ENCODE peak calls at places on chromosomes 7 and 10, in four cellular contexts. J is cardiac muscle cell, A is caudate nucleus, B is lower lobe of right lung. I is an unnamed sample.

GRCh38 chr7:99623702-99624447 is 7.1 kb downstream of the ZSCAN25 start:
- DNase-seq in B (no peak), A (no peak), J (no peak), I (no peak)

GRCh38 chr10:99619090-99619800 is 994 bp downstream of the SLC25A28 start:
- DNase-seq in A (no peak), J (no peak), B (no peak), I (no peak)

GRCh38 chr7:1897076-1897860 is 227.2 kb downstream of the ELFN1 start:
- DNase-seq in B (peak), A (no peak), J (no peak), I (no peak)

GRCh38 chr10:16690417-16690816 is 126.8 kb downstream of the RSU1 start:
- DNase-seq in A (no peak), B (no peak), J (no peak), I (no peak)

GRCh38 chr7:46544396-46545008 is 623.4 kb upstream of the IGFBP3 start:
- DNase-seq in B (no peak), A (no peak), J (no peak), I (peak)

GRCh38 chr10:51288511-51288910 is 214.2 kb downstream of the PRKG1 start:
- DNase-seq in J (no peak), B (no peak), A (no peak), I (no peak)

GRCh38 chr7:108002726-108003590 is at the start of gene LAMB1:
- DNase-seq in J (peak), B (peak), A (peak), I (no peak)

GRCh38 chr10:34320265-34320664 is 494.8 kb downstream of the PARD3 start:
- DNase-seq in J (no peak), B (no peak), A (no peak), I (no peak)

GRCh38 chr7:19621740-19622139 is 87.1 kb downstream of the POLR1F start:
- DNase-seq in B (no peak), A (no peak), J (no peak), I (peak)

GRCh38 chr7:2629740-2630681 is 1.8 kb upstream of the TTYH3 start:
- DNase-seq in B (no peak), A (peak), J (no peak), I (no peak)

GRCh38 chr10:46234026-46234425 is 52.8 kb upstream of the ANTXRL start:
- DNase-seq in J (no peak), B (no peak), A (no peak), I (no peak)

DNA sequence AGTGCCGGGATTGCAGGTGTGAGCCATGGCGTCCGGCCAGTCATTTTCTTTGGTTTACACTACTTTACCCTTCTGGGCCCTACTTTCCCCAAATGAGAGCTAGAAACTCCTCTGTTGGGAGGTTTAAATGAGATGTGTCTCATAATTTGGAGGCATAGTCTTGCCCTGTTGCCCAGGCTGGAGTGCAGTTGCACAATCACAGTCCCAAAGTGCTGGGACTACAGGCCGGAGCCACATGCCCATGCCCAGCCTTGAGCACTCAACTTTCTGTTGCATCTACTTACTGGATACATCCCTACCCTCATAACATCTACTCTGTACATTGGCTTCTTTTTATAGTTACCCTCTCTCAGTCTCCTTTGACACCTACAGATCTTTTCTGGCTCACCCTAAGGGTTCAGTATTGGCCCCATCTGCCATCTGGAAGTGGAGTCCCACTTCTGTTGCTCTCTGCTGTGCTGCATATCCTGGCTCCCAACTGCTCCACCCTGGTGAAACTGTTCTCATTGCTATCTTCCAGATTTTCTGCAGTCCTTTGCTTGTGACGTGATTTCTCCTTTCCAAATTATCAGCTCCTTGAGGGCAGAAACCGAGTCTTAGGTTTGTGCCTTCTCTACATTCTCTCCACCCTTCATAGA is 8.4 kb downstream of the EIF4H start:
- DNase-seq in B (no peak), A (no peak), J (no peak), I (no peak)
- H3K27ac ChIP-seq in B (no peak), A (no peak), J (peak), I (no peak)

DNA sequence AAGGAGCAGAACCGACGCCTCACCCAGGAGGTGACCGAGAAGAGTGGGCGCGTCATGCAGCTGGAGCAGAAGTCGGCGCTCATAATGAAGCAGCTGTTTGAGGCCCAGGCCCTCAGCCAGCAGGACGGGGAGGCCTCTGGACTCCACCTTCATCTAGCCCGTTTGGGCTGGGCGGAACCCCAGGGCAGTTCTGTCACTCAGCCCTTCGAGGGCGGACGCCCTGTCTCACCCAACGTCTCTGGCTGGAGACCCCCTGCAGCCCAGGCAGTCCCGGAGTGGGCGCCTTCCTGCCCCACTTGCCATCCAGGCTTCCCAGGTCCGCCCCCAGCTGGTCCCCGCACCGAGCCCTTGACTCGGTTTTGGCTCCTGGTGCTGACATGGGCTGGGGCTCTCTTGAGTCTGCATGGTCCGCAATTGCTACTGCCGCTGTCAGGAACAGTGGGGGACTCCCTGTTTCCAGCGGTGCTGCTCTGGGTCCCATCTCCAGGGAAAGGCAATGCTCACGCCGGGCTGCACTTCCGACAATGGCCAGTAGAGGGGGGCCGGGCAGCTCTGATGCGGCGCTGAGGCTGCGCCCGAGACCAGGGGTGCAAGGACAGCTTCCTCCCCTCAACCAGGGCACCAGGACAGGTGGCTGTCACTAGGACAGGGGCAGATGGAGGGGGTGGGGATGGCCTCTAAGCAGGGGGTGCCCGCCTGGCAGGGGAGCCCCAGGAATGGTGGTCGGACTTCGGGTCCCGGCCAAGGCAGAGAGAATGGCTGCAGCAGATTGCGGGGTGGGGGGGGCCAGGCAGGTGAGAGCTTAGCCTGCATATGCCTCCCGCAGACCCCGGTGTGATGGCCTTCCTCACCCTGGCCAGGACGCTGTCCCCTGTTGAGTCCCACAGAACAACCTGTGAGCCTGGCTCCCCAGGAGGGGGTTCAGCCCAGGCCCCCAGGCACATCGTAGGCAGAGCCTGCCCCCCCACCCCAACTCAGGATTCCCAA is 71.2 kb upstream of the KCTD7 start:
- DNase-seq in B (peak), J (peak), A (peak), I (peak)
- H3K27ac ChIP-seq in B (no peak), J (no peak), A (no peak), I (no peak)

GRCh38 chr10:114526497-114527238 is 122.4 kb upstream of the AFAP1L2 start:
- DNase-seq in J (peak), A (peak), B (peak), I (no peak)

GRCh38 chr10:114521250-114521649 is 116.9 kb upstream of the AFAP1L2 start:
- DNase-seq in J (no peak), B (no peak), A (no peak), I (no peak)

GRCh38 chr10:114526112-114526496 is 121.8 kb upstream of the AFAP1L2 start:
- DNase-seq in B (no peak), J (no peak), A (no peak), I (no peak)

GRCh38 chr10:114525368-114525949 is 121.2 kb upstream of the AFAP1L2 start:
- DNase-seq in J (peak), B (no peak), A (peak), I (no peak)

DNA sequence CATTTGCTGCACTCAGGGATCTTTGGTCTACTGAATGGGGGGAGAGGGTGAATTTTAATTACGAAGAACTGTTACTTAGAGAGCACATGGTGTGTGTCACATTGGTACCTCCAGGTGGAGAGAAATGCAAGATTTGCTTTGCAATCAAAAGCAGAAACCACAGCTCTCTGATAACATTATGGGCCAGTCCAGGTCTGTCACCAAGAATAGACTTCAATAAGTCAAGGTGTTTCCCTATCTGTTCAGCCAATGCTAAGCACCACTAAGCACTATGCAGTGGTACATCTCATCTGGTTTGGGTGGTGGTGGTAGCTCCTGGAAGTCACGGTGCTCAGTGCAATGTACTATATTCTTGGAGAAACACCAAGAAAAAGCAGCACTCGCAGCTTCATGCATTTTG is 119.6 kb upstream of the AFAP1L2 start:
- DNase-seq in J (no peak), A (no peak), B (no peak), I (no peak)
- H3K27ac ChIP-seq in J (no peak), A (no peak), B (no peak), I (no peak)

GRCh38 chr7:93016681-93017349 is 101.0 kb downstream of the SAMD9 start:
- DNase-seq in J (no peak), A (no peak), B (no peak), I (no peak)
- H3K27ac ChIP-seq in J (no peak), A (no peak), B (no peak), I (no peak)

DNA sequence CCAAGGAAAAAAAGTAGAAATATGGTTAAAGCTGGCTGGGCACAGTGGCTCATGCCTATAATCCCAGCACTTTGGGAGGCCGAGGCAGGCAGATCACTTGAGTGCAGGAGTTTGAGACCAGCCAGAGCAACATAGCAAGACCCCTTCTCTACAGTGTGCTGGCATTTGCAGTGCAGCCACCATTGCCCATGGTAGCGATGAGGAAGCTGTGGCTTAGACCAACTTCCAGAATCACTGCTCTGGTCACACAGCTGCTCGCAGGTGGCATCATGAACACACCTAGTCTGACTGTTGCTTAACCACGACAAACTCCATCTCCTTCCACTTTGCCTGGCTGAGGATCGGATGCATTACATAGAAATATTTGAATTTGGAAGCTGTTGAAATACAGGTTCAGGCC is 137.1 kb downstream of the CUX1 start:
- DNase-seq in J (no peak), A (no peak), B (no peak), I (no peak)
- H3K27ac ChIP-seq in J (peak), A (no peak), B (no peak), I (no peak)

GRCh38 chr10:71259282-71259681 is 46.9 kb downstream of the UNC5B start:
- DNase-seq in J (no peak), A (no peak), B (no peak), I (no peak)
- H3K27ac ChIP-seq in J (peak), A (no peak), B (no peak), I (no peak)

GRCh38 chr7:151252961-151253691 is 4.6 kb upstream of the SMARCD3 start:
- DNase-seq in A (no peak), J (no peak), B (no peak), I (no peak)
- H3K27ac ChIP-seq in A (peak), J (peak), B (no peak), I (peak)

GRCh38 chr10:119781498-119781897 is 55.6 kb downstream of the INPP5F start:
- DNase-seq in A (no peak), B (no peak), J (no peak), I (no peak)

GRCh38 chr10:119780879-119781480 is 55.1 kb downstream of the INPP5F start:
- DNase-seq in J (no peak), B (no peak), A (no peak), I (no peak)

GRCh38 chr10:119782981-119783664 is 57.3 kb downstream of the INPP5F start:
- DNase-seq in B (no peak), J (no peak), A (no peak), I (no peak)

GRCh38 chr10:119786117-119786769 is 60.4 kb downstream of the INPP5F start:
- DNase-seq in J (peak), B (no peak), A (no peak), I (no peak)

GRCh38 chr10:119783665-119784027 is 57.8 kb downstream of the INPP5F start:
- DNase-seq in J (no peak), A (no peak), B (no peak), I (no peak)
- H3K27ac ChIP-seq in J (no peak), A (no peak), B (no peak), I (no peak)

GRCh38 chr7:15557186-15557585 is 4.6 kb downstream of the AGMO start:
- DNase-seq in A (no peak), B (no peak), J (no peak), I (no peak)

GRCh38 chr7:15555385-15555859 is 6.4 kb downstream of the AGMO start:
- DNase-seq in B (no peak), J (no peak), A (no peak), I (no peak)

GRCh38 chr7:15558747-15559146 is 3.1 kb downstream of the AGMO start:
- DNase-seq in J (no peak), A (no peak), B (no peak), I (no peak)

GRCh38 chr7:15556706-15557105 is 5.1 kb downstream of the AGMO start:
- DNase-seq in B (no peak), J (no peak), A (no peak), I (no peak)

GRCh38 chr7:15557686-15558085 is 4.1 kb downstream of the AGMO start:
- DNase-seq in A (no peak), B (no peak), J (no peak), I (no peak)
- H3K27ac ChIP-seq in A (no peak), B (no peak), J (no peak), I (no peak)

I was measured in Panc1.